ENCODE peak calls at places on chromosomes 4 and X, in four cellular contexts. One of them, this sample, is unnamed.

GRCh38 chr4:159206427-159206871 is 103.6 kb downstream of the RAPGEF2 start:
- DNase-seq in activated CD4-positive, alpha-beta T cell treated with anti-CD3 and anti-CD28 coated beads, Interleukin-2, amount 10 ng/mL, durations not matched to agents 7 days and 5 days: peak
- DNase-seq in heart right ventricle: no peak
- DNase-seq in activated T-cell treated with anti-CD3 and anti-CD28 coated beads for 1 hour: no peak
- DNase-seq in this sample: peak

GRCh38 chr4:98566491-98567008 is 91.9 kb downstream of the TSPAN5 start:
- DNase-seq in activated CD4-positive, alpha-beta T cell treated with anti-CD3 and anti-CD28 coated beads, Interleukin-2, amount 10 ng/mL, durations not matched to agents 7 days and 5 days: no peak
- DNase-seq in heart right ventricle: no peak
- DNase-seq in activated T-cell treated with anti-CD3 and anti-CD28 coated beads for 1 hour: no peak
- DNase-seq in this sample: no peak

GRCh38 chr4:153758688-153759406 is 977 bp downstream of the RNF175 start:
- DNase-seq in activated CD4-positive, alpha-beta T cell treated with anti-CD3 and anti-CD28 coated beads, Interleukin-2, amount 10 ng/mL, durations not matched to agents 7 days and 5 days: no peak
- DNase-seq in heart right ventricle: no peak
- DNase-seq in activated T-cell treated with anti-CD3 and anti-CD28 coated beads for 1 hour: no peak
- DNase-seq in this sample: no peak

GRCh38 chrX:112947981-112948380 is 107.3 kb upstream of the AMOT start:
- DNase-seq in activated CD4-positive, alpha-beta T cell treated with anti-CD3 and anti-CD28 coated beads, Interleukin-2, amount 10 ng/mL, durations not matched to agents 7 days and 5 days: no peak
- DNase-seq in heart right ventricle: no peak
- DNase-seq in activated T-cell treated with anti-CD3 and anti-CD28 coated beads for 1 hour: no peak
- DNase-seq in this sample: no peak

GRCh38 chr4:186161138-186161537 is 30.2 kb upstream of the CYP4V2 start:
- DNase-seq in activated CD4-positive, alpha-beta T cell treated with anti-CD3 and anti-CD28 coated beads, Interleukin-2, amount 10 ng/mL, durations not matched to agents 7 days and 5 days: peak
- DNase-seq in heart right ventricle: no peak
- DNase-seq in activated T-cell treated with anti-CD3 and anti-CD28 coated beads for 1 hour: no peak
- DNase-seq in this sample: peak

GRCh38 chr4:177489847-177490246 is 47.6 kb upstream of the AGA start:
- DNase-seq in activated CD4-positive, alpha-beta T cell treated with anti-CD3 and anti-CD28 coated beads, Interleukin-2, amount 10 ng/mL, durations not matched to agents 7 days and 5 days: no peak
- DNase-seq in heart right ventricle: no peak
- DNase-seq in activated T-cell treated with anti-CD3 and anti-CD28 coated beads for 1 hour: no peak
- DNase-seq in this sample: no peak

GRCh38 chr4:138235419-138235952 is 6.7 kb downstream of the SLC7A11 start:
- DNase-seq in activated CD4-positive, alpha-beta T cell treated with anti-CD3 and anti-CD28 coated beads, Interleukin-2, amount 10 ng/mL, durations not matched to agents 7 days and 5 days: no peak
- DNase-seq in heart right ventricle: no peak
- DNase-seq in activated T-cell treated with anti-CD3 and anti-CD28 coated beads for 1 hour: no peak
- DNase-seq in this sample: no peak

GRCh38 chr4:7939377-7940108 is at the start of gene AFAP1:
- DNase-seq in activated CD4-positive, alpha-beta T cell treated with anti-CD3 and anti-CD28 coated beads, Interleukin-2, amount 10 ng/mL, durations not matched to agents 7 days and 5 days: peak
- DNase-seq in heart right ventricle: peak
- DNase-seq in activated T-cell treated with anti-CD3 and anti-CD28 coated beads for 1 hour: peak
- DNase-seq in this sample: no peak

GRCh38 chr4:147655639-147656038 is 28.3 kb downstream of the PRMT9 start:
- DNase-seq in activated CD4-positive, alpha-beta T cell treated with anti-CD3 and anti-CD28 coated beads, Interleukin-2, amount 10 ng/mL, durations not matched to agents 7 days and 5 days: no peak
- DNase-seq in heart right ventricle: no peak
- DNase-seq in activated T-cell treated with anti-CD3 and anti-CD28 coated beads for 1 hour: no peak
- DNase-seq in this sample: no peak

This sample was measured in MM.1S.